ENCODE peak calls at places on chromosomes 7 and 10, in seven cellular contexts. U is ELF-1, C is cardiac fibroblast, Z is lower leg skin, K is prostate gland, F is HTR-8/SVneo, R is fibroblast of mammary gland. Q is an unnamed sample.

GRCh38 chr7:35624299-35625186 is 70.4 kb downstream of the HERPUD2 start:
- DNase-seq in U (peak; percentile 85), C (peak; percentile 55), Z (no peak), K (no peak), F (peak; percentile 57), R (peak; percentile 39), Q (peak; percentile 63)

GRCh38 chr10:95833038-95833673 is 74.6 kb upstream of the CC2D2B start:
- DNase-seq in U (no peak), C (no peak), Z (no peak), K (no peak), F (no peak), R (no peak), Q (no peak)

GRCh38 chr10:55800607-55801241 is 560.3 kb downstream of the ZWINT start:
- DNase-seq in U (no peak), C (no peak), Z (no peak), K (no peak), F (no peak), R (no peak), Q (no peak)

GRCh38 chr7:2018786-2019692 is 213.7 kb downstream of the MAD1L1 start:
- DNase-seq in U (no peak), C (peak; percentile 68), Z (no peak), K (no peak), F (peak; percentile 74), R (peak; percentile 92), Q (peak; percentile 64)

GRCh38 chr10:48237856-48238250 is 36.6 kb downstream of the FRMPD2 start:
- DNase-seq in U (no peak), C (no peak), Z (peak; percentile 54), K (no peak), F (no peak), R (no peak), Q (no peak)

GRCh38 chr7:104971290-104972071 is 42.5 kb upstream of the KMT2E start:
- DNase-seq in U (no peak), C (peak; percentile 78), Z (no peak), K (peak; percentile 73), F (no peak), R (peak; percentile 67), Q (no peak)

GRCh38 chr7:92831716-92832622 is 4.4 kb downstream of the CDK6 start:
- DNase-seq in U (no peak), C (peak; percentile 97), Z (no peak), K (no peak), F (peak; percentile 6), R (peak; percentile 96), Q (peak; percentile 89)

GRCh38 chr10:6647811-6648526 is 67.9 kb upstream of the PRKCQ start:
- DNase-seq in U (peak; percentile 80), C (no peak), Z (no peak), K (no peak), F (peak; percentile 56), R (peak; percentile 14), Q (peak; percentile 17)

GRCh38 chr7:80231719-80232118 is 97.1 kb downstream of the GNAI1 start:
- DNase-seq in U (no peak), C (peak; percentile 83), Z (no peak), K (no peak), F (no peak), R (peak; percentile 75), Q (peak; percentile 86)

GRCh38 chr10:58554316-58554715 is 41.6 kb downstream of the BICC1 start:
- DNase-seq in U (no peak), C (peak; percentile 45), Z (no peak), K (no peak), F (no peak), R (no peak), Q (no peak)

GRCh38 chr10:93947055-93947454 is 46.7 kb upstream of the PLCE1 start:
- DNase-seq in U (peak; percentile 63), C (peak; percentile 83), Z (no peak), K (no peak), F (peak; percentile 80), R (peak; percentile 45), Q (peak; percentile 93)

GRCh38 chr10:73186266-73186665 is 18.3 kb downstream of the FAM149B1 start:
- DNase-seq in U (no peak), C (no peak), Z (no peak), K (no peak), F (no peak), R (no peak), Q (no peak)

GRCh38 chr7:132520591-132520990 is 55.7 kb downstream of the PLXNA4 start:
- DNase-seq in U (no peak), C (no peak), Z (peak; percentile 70), K (no peak), F (no peak), R (no peak), Q (no peak)

GRCh38 chr10:34827087-34827766 is 12.1 kb upstream of the PARD3 start:
- DNase-seq in U (no peak), C (no peak), Z (peak; percentile 50), K (no peak), F (no peak), R (no peak), Q (no peak)

GRCh38 chr7:74708569-74709275 is 51.2 kb downstream of the GTF2I start:
- DNase-seq in U (no peak), C (no peak), Z (no peak), K (no peak), F (no peak), R (no peak), Q (peak; percentile 15)

GRCh38 chr10:120486671-120487205 is 29.7 kb downstream of the PLPP4 start:
- DNase-seq in U (no peak), C (no peak), Z (no peak), K (no peak), F (no peak), R (no peak), Q (no peak)

GRCh38 chr10:88271736-88272135 is 311.4 kb downstream of the RNLS start:
- DNase-seq in U (no peak), C (peak; percentile 64), Z (no peak), K (no peak), F (no peak), R (peak; percentile 65), Q (peak; percentile 50)

GRCh38 chr7:1474736-1475135 is 15.5 kb upstream of the MICALL2 start:
- DNase-seq in U (no peak), C (no peak), Z (no peak), K (no peak), F (no peak), R (peak; percentile 41), Q (no peak)

GRCh38 chr10:61733358-61733940 is 70.7 kb downstream of the CABCOCO1 start:
- DNase-seq in U (peak; percentile 3), C (peak; percentile 78), Z (no peak), K (peak; percentile 51), F (peak; percentile 31), R (peak; percentile 67), Q (peak; percentile 80)

GRCh38 chr7:112143151-112143550 is 63.0 kb downstream of the DOCK4 start:
- DNase-seq in U (no peak), C (no peak), Z (no peak), K (no peak), F (no peak), R (no peak), Q (no peak)

GRCh38 chr10:27745380-27745718 is 270 bp downstream of the MKX start:
- DNase-seq in U (no peak), C (no peak), Z (no peak), K (no peak), F (no peak), R (no peak), Q (no peak)

GRCh38 chr10:128035557-128035973 is 90.7 kb downstream of the MKI67 start:
- DNase-seq in U (peak; percentile 86), C (peak; percentile 36), Z (peak; percentile 90), K (peak; percentile 27), F (peak; percentile 6), R (peak; percentile 22), Q (peak; percentile 34)

GRCh38 chr7:116630932-116631449 is 41.0 kb upstream of the MET start:
- DNase-seq in U (peak; percentile 63), C (peak; percentile 98), Z (peak; percentile 93), K (no peak), F (no peak), R (peak; percentile 94), Q (peak; percentile 82)